ENCODE peak calls at places on chromosomes 16 and 17, in ten cellular contexts. G is hypothalamus; S is stimulated activated CD4-positive, alpha-beta T cell treated with anti-CD3 and anti-CD28 coated beads, TNF-alpha, amount 100 ng/mL, for 1 hour; Z is H9; H is endothelial cell; V is HEK293T; B is Calu3; C is HS-5; T is kidney glomerular epithelial cell; E is RWPE2. Q is an unnamed sample.

GRCh38 chr17:1847191-1847590 is 17.4 kb downstream of the RPA1 start:
- DNase-seq in G (no peak), S (no peak), Z (no peak), H (no peak), V (no peak), B (no peak), C (no peak), T (no peak), E (no peak), Q (no peak)

GRCh38 chr16:21116148-21116693 is 34.4 kb downstream of the DNAH3 start:
- DNase-seq in G (no peak), S (no peak), Z (peak), H (no peak), V (no peak), B (no peak), C (no peak), T (no peak), E (no peak), Q (no peak)

GRCh38 chr16:67555795-67556212 is 6.5 kb upstream of the CTCF start:
- DNase-seq in G (no peak), S (no peak), Z (no peak), H (no peak), V (no peak), B (no peak), C (peak), T (peak), E (no peak), Q (no peak)

GRCh38 chr16:84459517-84459894 is 45.0 kb downstream of the MEAK7 start:
- DNase-seq in G (no peak), S (no peak), Z (peak), H (no peak), V (no peak), B (no peak), C (no peak), T (no peak), E (no peak), Q (no peak)

GRCh38 chr17:81254955-81255717 is 16.0 kb downstream of the NDUFAF8 start:
- DNase-seq in G (peak), S (no peak), Z (peak), H (peak), V (peak), B (peak), C (no peak), T (peak), E (peak), Q (peak)

GRCh38 chr17:57257213-57257873 is 1.0 kb downstream of the MSI2 start:
- DNase-seq in G (no peak), S (no peak), Z (no peak), H (no peak), V (no peak), B (no peak), C (no peak), T (no peak), E (no peak), Q (no peak)

GRCh38 chr17:72119963-72120877 is 600 bp upstream of the SOX9 start:
- DNase-seq in G (no peak), S (no peak), Z (peak), H (peak), V (peak), B (peak), C (no peak), T (no peak), E (peak), Q (no peak)

GRCh38 chr17:50162466-50163254 is 3.1 kb upstream of the SGCA start:
- DNase-seq in G (no peak), S (no peak), Z (no peak), H (no peak), V (no peak), B (no peak), C (no peak), T (no peak), E (no peak), Q (no peak)

GRCh38 chr16:57614546-57615343 is 13.7 kb upstream of the ADGRG1 start:
- DNase-seq in G (no peak), S (no peak), Z (peak), H (no peak), V (no peak), B (no peak), C (no peak), T (no peak), E (peak), Q (peak)

GRCh38 chr16:29812754-29813643 is 1.0 kb downstream of the PRRT2 start:
- DNase-seq in G (no peak), S (no peak), Z (no peak), H (no peak), V (no peak), B (no peak), C (no peak), T (no peak), E (no peak), Q (no peak)

GRCh38 chr17:35728551-35728950 is 2.9 kb upstream of the RASL10B start:
- DNase-seq in G (no peak), S (no peak), Z (no peak), H (no peak), V (no peak), B (no peak), C (no peak), T (no peak), E (no peak), Q (no peak)

GRCh38 chr16:88378401-88378800 is 4.4 kb upstream of the ZNF469 start:
- DNase-seq in G (no peak), S (no peak), Z (no peak), H (no peak), V (no peak), B (no peak), C (no peak), T (no peak), E (peak), Q (peak)

GRCh38 chr16:67263201-67263600 is 14.4 kb downstream of the SLC9A5 start:
- DNase-seq in G (no peak), S (no peak), Z (no peak), H (no peak), V (no peak), B (no peak), C (no peak), T (no peak), E (no peak), Q (no peak)

GRCh38 chr17:41301204-41301790 is 1.4 kb downstream of the KRTAP29-1 start:
- DNase-seq in G (no peak), S (no peak), Z (no peak), H (no peak), V (no peak), B (no peak), C (no peak), T (no peak), E (no peak), Q (no peak)

GRCh38 chr16:89711601-89712475 is 8.9 kb downstream of the VPS9D1 start:
- DNase-seq in G (no peak), S (no peak), Z (peak), H (peak), V (peak), B (peak), C (no peak), T (peak), E (peak), Q (no peak)

GRCh38 chr17:61701978-61702377 is 111.0 kb upstream of the NACA2 start:
- DNase-seq in G (no peak), S (no peak), Z (no peak), H (no peak), V (no peak), B (no peak), C (no peak), T (no peak), E (no peak), Q (no peak)